ENCODE peak calls at places on chromosomes 16 and 17, in eight cellular contexts. One of them, this sample, is unnamed. For H3K4me1, the result is how much of the 10 kb centered on the place peaks cover.

GRCh38 chr17:78806451-78806850 is 24.4 kb upstream of the CYTH1 start:
- DNase-seq in heart left ventricle: no peak
- DNase-seq in thoracic aorta: no peak
- DNase-seq in BE2C: no peak
- DNase-seq in CD8-positive, alpha-beta T cell: peak
- DNase-seq in A549: peak
- DNase-seq in endodermal cell: no peak
- DNase-seq in endothelial cell of umbilical vein: no peak
- DNase-seq in this sample: peak

GRCh38 chr16:49473131-49473530 is 99.5 kb downstream of the C16orf78 start:
- DNase-seq in A549: no peak
- DNase-seq in BE2C: no peak
- DNase-seq in heart left ventricle: no peak
- DNase-seq in CD8-positive, alpha-beta T cell: no peak
- DNase-seq in endodermal cell: peak
- DNase-seq in thoracic aorta: no peak
- DNase-seq in endothelial cell of umbilical vein: no peak
- DNase-seq in this sample: peak

GRCh38 chr17:61389670-61390478 is 9.8 kb upstream of the TBX2 start:
- DNase-seq in BE2C: peak
- DNase-seq in thoracic aorta: no peak
- DNase-seq in CD8-positive, alpha-beta T cell: peak
- DNase-seq in A549: peak
- DNase-seq in endothelial cell of umbilical vein: peak
- DNase-seq in endodermal cell: peak
- DNase-seq in heart left ventricle: no peak
- DNase-seq in this sample: no peak

GRCh38 chr17:66412857-66413563 is 110.6 kb downstream of the PRKCA start:
- DNase-seq in thoracic aorta: no peak
- DNase-seq in endothelial cell of umbilical vein: no peak
- DNase-seq in BE2C: no peak
- DNase-seq in A549: no peak
- DNase-seq in heart left ventricle: no peak
- DNase-seq in CD8-positive, alpha-beta T cell: peak
- DNase-seq in endodermal cell: no peak
- DNase-seq in this sample: no peak

GRCh38 chr17:62827722-62828498 is 19.8 kb upstream of the MARCHF10 start:
- DNase-seq in CD8-positive, alpha-beta T cell: no peak
- DNase-seq in heart left ventricle: no peak
- DNase-seq in endothelial cell of umbilical vein: peak
- DNase-seq in thoracic aorta: no peak
- DNase-seq in endodermal cell: no peak
- DNase-seq in BE2C: peak
- DNase-seq in A549: no peak
- DNase-seq in this sample: no peak

GRCh38 chr16:9412362-9413311 is 321.2 kb downstream of the HAPSTR1 start:
- DNase-seq in thoracic aorta: no peak
- DNase-seq in BE2C: no peak
- DNase-seq in endothelial cell of umbilical vein: no peak
- DNase-seq in endodermal cell: no peak
- DNase-seq in CD8-positive, alpha-beta T cell: no peak
- DNase-seq in heart left ventricle: no peak
- DNase-seq in A549: no peak
- DNase-seq in this sample: no peak

GRCh38 chr17:43723697-43724359 is 34.8 kb downstream of the SOST start:
- DNase-seq in endothelial cell of umbilical vein: no peak
- DNase-seq in CD8-positive, alpha-beta T cell: no peak
- DNase-seq in heart left ventricle: peak
- DNase-seq in BE2C: peak
- DNase-seq in endodermal cell: no peak
- DNase-seq in A549: peak
- DNase-seq in thoracic aorta: no peak
- DNase-seq in this sample: no peak

GRCh38 chr16:22284637-22285515 is 12.3 kb upstream of the POLR3E start:
- DNase-seq in A549: no peak
- DNase-seq in BE2C: no peak
- DNase-seq in endothelial cell of umbilical vein: no peak
- DNase-seq in thoracic aorta: no peak
- DNase-seq in CD8-positive, alpha-beta T cell: no peak
- DNase-seq in heart left ventricle: no peak
- DNase-seq in endodermal cell: no peak
- DNase-seq in this sample: no peak

GRCh38 chr17:34613064-34614019 is 34.0 kb downstream of the TMEM132E start:
- DNase-seq in endothelial cell of umbilical vein: no peak
- DNase-seq in heart left ventricle: no peak
- DNase-seq in BE2C: peak
- DNase-seq in endodermal cell: peak
- DNase-seq in CD8-positive, alpha-beta T cell: no peak
- DNase-seq in A549: no peak
- DNase-seq in thoracic aorta: no peak
- DNase-seq in this sample: no peak

GRCh38 chr17:76034433-76035185 is 7.5 kb upstream of the EVPL start:
- DNase-seq in endothelial cell of umbilical vein: no peak
- DNase-seq in endodermal cell: no peak
- DNase-seq in BE2C: no peak
- DNase-seq in CD8-positive, alpha-beta T cell: no peak
- DNase-seq in A549: no peak
- DNase-seq in heart left ventricle: no peak
- DNase-seq in thoracic aorta: no peak
- DNase-seq in this sample: no peak

GRCh38 chr17:81294512-81295030 is 536 bp downstream of the SLC38A10 start:
- DNase-seq in CD8-positive, alpha-beta T cell: no peak
- DNase-seq in heart left ventricle: peak
- DNase-seq in endothelial cell of umbilical vein: peak
- DNase-seq in thoracic aorta: no peak
- DNase-seq in endodermal cell: no peak
- DNase-seq in BE2C: no peak
- DNase-seq in A549: no peak
- DNase-seq in this sample: peak

GRCh38 chr17:50027639-50028206 is 28.2 kb upstream of the ITGA3 start:
- DNase-seq in endothelial cell of umbilical vein: peak
- DNase-seq in heart left ventricle: peak
- DNase-seq in thoracic aorta: peak
- DNase-seq in A549: peak
- DNase-seq in endodermal cell: peak
- DNase-seq in BE2C: peak
- DNase-seq in CD8-positive, alpha-beta T cell: no peak
- DNase-seq in this sample: peak

GRCh38 chr17:3893003-3893719 is at the start of gene CAMKK1:
- DNase-seq in CD8-positive, alpha-beta T cell: peak
- DNase-seq in heart left ventricle: peak
- DNase-seq in BE2C: peak
- DNase-seq in endodermal cell: peak
- DNase-seq in endothelial cell of umbilical vein: peak
- DNase-seq in thoracic aorta: peak
- DNase-seq in A549: peak
- DNase-seq in this sample: peak

GRCh38 chr17:3893720-3894116 is 865 bp upstream of the CAMKK1 start:
- DNase-seq in heart left ventricle: no peak
- DNase-seq in endothelial cell of umbilical vein: no peak
- DNase-seq in endodermal cell: no peak
- DNase-seq in CD8-positive, alpha-beta T cell: no peak
- DNase-seq in BE2C: no peak
- DNase-seq in A549: no peak
- DNase-seq in thoracic aorta: no peak
- DNase-seq in this sample: no peak

GRCh38 chr17:3895354-3895753 is 2.5 kb upstream of the CAMKK1 start:
- DNase-seq in CD8-positive, alpha-beta T cell: no peak
- DNase-seq in thoracic aorta: no peak
- DNase-seq in A549: no peak
- DNase-seq in heart left ventricle: no peak
- DNase-seq in BE2C: no peak
- DNase-seq in endothelial cell of umbilical vein: no peak
- DNase-seq in endodermal cell: no peak
- DNase-seq in this sample: peak

GRCh38 chr17:3894927-3895343 is 2.1 kb upstream of the CAMKK1 start:
- DNase-seq in A549: peak
- DNase-seq in endodermal cell: no peak
- DNase-seq in endothelial cell of umbilical vein: peak
- DNase-seq in BE2C: no peak
- DNase-seq in heart left ventricle: peak
- DNase-seq in thoracic aorta: no peak
- DNase-seq in CD8-positive, alpha-beta T cell: no peak
- DNase-seq in this sample: peak

DNA sequence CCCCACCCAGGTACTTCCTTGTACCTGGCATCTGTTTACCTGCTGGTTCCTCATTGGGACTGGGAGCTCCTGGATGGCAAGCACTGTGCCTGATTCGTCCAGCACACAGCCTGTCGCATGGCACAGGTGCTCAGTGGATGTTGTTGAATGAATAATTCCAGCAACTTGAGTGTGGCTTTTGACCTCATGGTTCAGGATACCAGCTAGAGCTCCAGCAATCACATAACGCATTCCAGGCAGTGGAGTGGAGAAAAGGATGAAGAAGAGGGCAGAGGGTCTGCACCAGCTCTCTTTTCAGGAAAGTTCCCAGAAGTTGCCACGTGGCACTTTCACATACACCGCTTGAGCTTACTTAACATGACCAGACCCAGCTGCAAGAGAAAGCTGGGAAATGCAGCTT is 1.3 kb upstream of the CAMKK1 start:
- DNase-seq in endodermal cell: no peak
- DNase-seq in endothelial cell of umbilical vein: no peak
- DNase-seq in A549: no peak
- DNase-seq in BE2C: no peak
- DNase-seq in CD8-positive, alpha-beta T cell: no peak
- DNase-seq in heart left ventricle: no peak
- DNase-seq in thoracic aorta: no peak
- DNase-seq in this sample: no peak
- H3K4me1 ChIP-seq in endodermal cell: under half
- H3K4me1 ChIP-seq in endothelial cell of umbilical vein: under half
- H3K4me1 ChIP-seq in A549: under half
- H3K4me1 ChIP-seq in BE2C: under half
- H3K4me1 ChIP-seq in CD8-positive, alpha-beta T cell: under half
- H3K4me1 ChIP-seq in heart left ventricle: under half
- H3K4me1 ChIP-seq in thoracic aorta: half or more
- H3K4me1 ChIP-seq in this sample: under half

DNA sequence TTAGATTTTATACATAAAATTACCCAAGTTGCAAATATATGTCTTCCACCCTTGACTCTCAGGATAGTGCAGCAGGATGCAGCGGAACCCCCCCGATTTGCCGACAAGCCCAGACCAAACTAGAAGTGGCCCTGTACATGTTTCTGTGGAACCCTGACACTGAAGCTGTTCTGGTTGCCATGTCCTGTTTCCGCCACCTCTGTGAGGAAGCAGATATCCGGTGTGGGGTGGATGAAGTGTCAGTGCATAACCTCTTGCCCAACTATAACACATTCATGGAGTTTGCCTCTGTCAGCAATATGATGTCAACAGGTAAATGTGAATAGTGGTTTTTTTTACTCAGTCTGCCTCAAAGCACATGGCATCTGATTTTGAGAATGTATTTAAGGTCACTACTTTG is 70.7 kb downstream of the OMG start:
- DNase-seq in A549: no peak
- DNase-seq in heart left ventricle: no peak
- DNase-seq in thoracic aorta: no peak
- DNase-seq in BE2C: no peak
- DNase-seq in endothelial cell of umbilical vein: no peak
- DNase-seq in CD8-positive, alpha-beta T cell: no peak
- DNase-seq in endodermal cell: no peak
- DNase-seq in this sample: no peak
- H3K4me1 ChIP-seq in A549: under half
- H3K4me1 ChIP-seq in heart left ventricle: under half
- H3K4me1 ChIP-seq in thoracic aorta: under half
- H3K4me1 ChIP-seq in BE2C: under half
- H3K4me1 ChIP-seq in endothelial cell of umbilical vein: under half
- H3K4me1 ChIP-seq in CD8-positive, alpha-beta T cell: under half
- H3K4me1 ChIP-seq in endodermal cell: under half
- H3K4me1 ChIP-seq in this sample: under half

GRCh38 chr16:51845586-51845985 is 694.5 kb upstream of the SALL1 start:
- DNase-seq in heart left ventricle: no peak
- DNase-seq in endothelial cell of umbilical vein: no peak
- DNase-seq in endodermal cell: no peak
- DNase-seq in BE2C: no peak
- DNase-seq in A549: no peak
- DNase-seq in CD8-positive, alpha-beta T cell: no peak
- DNase-seq in thoracic aorta: no peak
- DNase-seq in this sample: no peak

GRCh38 chr16:51834131-51834530 is 683.1 kb upstream of the SALL1 start:
- DNase-seq in BE2C: no peak
- DNase-seq in thoracic aorta: no peak
- DNase-seq in endothelial cell of umbilical vein: no peak
- DNase-seq in heart left ventricle: no peak
- DNase-seq in A549: no peak
- DNase-seq in CD8-positive, alpha-beta T cell: no peak
- DNase-seq in endodermal cell: no peak
- DNase-seq in this sample: no peak

GRCh38 chr16:51839697-51840462 is 688.8 kb upstream of the SALL1 start:
- DNase-seq in CD8-positive, alpha-beta T cell: no peak
- DNase-seq in endodermal cell: no peak
- DNase-seq in heart left ventricle: no peak
- DNase-seq in thoracic aorta: no peak
- DNase-seq in endothelial cell of umbilical vein: no peak
- DNase-seq in A549: peak
- DNase-seq in BE2C: no peak
- DNase-seq in this sample: no peak
- H3K4me1 ChIP-seq in CD8-positive, alpha-beta T cell: under half
- H3K4me1 ChIP-seq in endodermal cell: under half
- H3K4me1 ChIP-seq in heart left ventricle: under half
- H3K4me1 ChIP-seq in thoracic aorta: under half
- H3K4me1 ChIP-seq in endothelial cell of umbilical vein: under half
- H3K4me1 ChIP-seq in A549: under half
- H3K4me1 ChIP-seq in BE2C: under half
- H3K4me1 ChIP-seq in this sample: under half

DNA sequence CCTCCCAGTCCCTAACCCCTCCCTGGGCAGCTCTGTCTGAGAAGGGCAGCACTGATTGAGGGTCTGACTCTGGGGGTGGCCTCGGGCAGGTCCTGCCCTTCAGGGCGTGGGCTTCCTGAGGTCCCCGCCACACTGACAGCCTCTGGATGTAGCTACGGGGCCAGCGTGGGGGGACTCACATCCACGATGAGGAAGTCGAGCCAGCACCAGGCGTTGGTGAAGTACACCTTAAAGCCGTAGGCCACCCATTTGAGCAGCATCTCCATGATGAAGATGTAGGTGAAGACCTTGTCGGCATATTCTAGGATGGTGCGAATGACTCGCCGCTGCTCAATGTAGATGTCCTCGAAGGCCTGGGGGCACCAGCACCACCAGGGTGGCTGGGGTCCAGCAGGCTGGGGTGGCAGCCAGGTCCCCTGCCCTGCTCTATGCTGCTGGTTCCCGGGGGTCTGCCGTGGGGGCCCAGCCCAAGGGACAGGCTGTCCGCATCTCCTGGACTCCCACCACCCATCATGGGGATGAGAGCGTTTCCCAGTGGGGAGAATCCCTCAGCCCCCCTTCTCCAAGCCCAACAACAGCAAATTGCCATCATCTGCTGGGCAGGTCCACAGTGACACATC is 15.7 kb upstream of the CD79B start:
- DNase-seq in CD8-positive, alpha-beta T cell: no peak
- DNase-seq in endothelial cell of umbilical vein: no peak
- DNase-seq in BE2C: no peak
- DNase-seq in thoracic aorta: no peak
- DNase-seq in endodermal cell: no peak
- DNase-seq in A549: no peak
- DNase-seq in heart left ventricle: no peak
- DNase-seq in this sample: no peak
- H3K4me1 ChIP-seq in CD8-positive, alpha-beta T cell: under half
- H3K4me1 ChIP-seq in endothelial cell of umbilical vein: under half
- H3K4me1 ChIP-seq in BE2C: under half
- H3K4me1 ChIP-seq in thoracic aorta: under half
- H3K4me1 ChIP-seq in endodermal cell: under half
- H3K4me1 ChIP-seq in A549: under half
- H3K4me1 ChIP-seq in heart left ventricle: under half
- H3K4me1 ChIP-seq in this sample: under half